ENCODE peak calls at places on chromosomes 4 and X, in five cellular contexts. T is activated CD4-positive, alpha-beta T cell treated with anti-CD3 and anti-CD28 coated beads, Interleukin-2, amount 10 ng/mL, durations not matched to agents 7 days and 5 days; D is HCEC 1CT; N is fibroblast of mammary gland; H is immature natural killer cell. U is an unnamed sample.

GRCh38 chr4:38917481-38918025 is 49.9 kb downstream of the FAM114A1 start:
- DNase-seq in T (no peak), D (peak; percentile 55), N (no peak), H (no peak), U (no peak)

GRCh38 chrX:132592880-132593279 is 104.0 kb upstream of the MBNL3 start:
- DNase-seq in H (no peak), D (peak; percentile 20), T (peak; percentile 6), N (peak; percentile 15), U (no peak)

GRCh38 chrX:727738-728621 is 97.4 kb downstream of the SHOX start:
- DNase-seq in N (no peak), H (no peak), D (no peak), T (no peak), U (no peak)

GRCh38 chrX:20263474-20263873 is 3.2 kb downstream of the RPS6KA3 start:
- DNase-seq in T (peak; percentile 15), D (peak; percentile 25), H (peak; percentile 61), N (peak; percentile 32), U (no peak)

GRCh38 chr4:2961411-2962098 is 1.7 kb downstream of the NOP14 start:
- DNase-seq in N (no peak), H (no peak), D (no peak), T (peak; percentile 29), U (no peak)

GRCh38 chr4:61911313-61911756 is 711.2 kb downstream of the ADGRL3 start:
- DNase-seq in D (no peak), H (no peak), N (no peak), T (no peak), U (no peak)

GRCh38 chrX:40383969-40384368 is 196.8 kb upstream of the ATP6AP2 start:
- DNase-seq in T (no peak), H (no peak), D (no peak), N (no peak), U (no peak)

GRCh38 chr4:94304365-94304971 is 38.2 kb downstream of the HPGDS start:
- DNase-seq in H (no peak), D (peak; percentile 3), N (peak; percentile 45), T (peak; percentile 24), U (no peak)

GRCh38 chrX:135982860-135983259 is 2.4 kb upstream of the SLC9A6 start:
- DNase-seq in N (peak; percentile 16), D (no peak), H (no peak), T (no peak), U (no peak)

GRCh38 chr4:108175966-108176365 is 7.2 kb upstream of the LEF1 start:
- DNase-seq in H (no peak), N (no peak), D (no peak), T (no peak), U (no peak)

GRCh38 chrX:70439016-70439415 is 5.6 kb upstream of the DLG3 start:
- DNase-seq in N (peak; percentile 30), T (no peak), D (peak; percentile 13), H (peak; percentile 25), U (no peak)

GRCh38 chrX:11531226-11531625 is 134.5 kb downstream of the ARHGAP6 start:
- DNase-seq in H (no peak), N (peak; percentile 41), D (peak; percentile 10), T (no peak), U (no peak)

GRCh38 chr4:169332595-169332994 is 61.8 kb upstream of the SH3RF1 start:
- DNase-seq in T (no peak), N (no peak), H (no peak), D (no peak), U (no peak)

U was measured in HS-5.